ENCODE peak calls at places on chromosome 13, in five cellular contexts. R, E, U, K and J are unnamed samples.

GRCh38 chr13:41502676-41503075 is 45.3 kb downstream of the RGCC start:
- DNase-seq in R (no peak), E (no peak), U (peak), K (no peak), J (no peak)

GRCh38 chr13:43933378-43933777 is 53.7 kb downstream of the LACC1 start:
- DNase-seq in R (no peak), E (no peak), U (no peak), K (no peak), J (no peak)

GRCh38 chr13:110393761-110394160 is 86.7 kb downstream of the COL4A2 start:
- DNase-seq in R (no peak), E (no peak), U (no peak), K (no peak), J (no peak)

GRCh38 chr13:26021516-26021915 is 30.3 kb downstream of the SHISA2 start:
- DNase-seq in R (no peak), E (no peak), U (no peak), K (no peak), J (no peak)

GRCh38 chr13:43360911-43361605 is 337.7 kb downstream of the DNAJC15 start:
- DNase-seq in R (no peak), E (no peak), U (no peak), K (no peak), J (no peak)

GRCh38 chr13:42968906-42969305 is 23.1 kb downstream of the EPSTI1 start:
- DNase-seq in R (no peak), E (no peak), U (no peak), K (peak), J (no peak)

GRCh38 chr13:19993024-19993423 is 34.5 kb downstream of the ZMYM2 start:
- DNase-seq in R (no peak), E (no peak), U (no peak), K (no peak), J (no peak)

GRCh38 chr13:102873653-102874052 is 27.8 kb downstream of the ERCC5 start:
- DNase-seq in R (no peak), E (no peak), U (no peak), K (no peak), J (no peak)

GRCh38 chr13:48707405-48707804 is 53.7 kb downstream of the CYSLTR2 start:
- DNase-seq in R (no peak), E (no peak), U (peak), K (no peak), J (no peak)

GRCh38 chr13:50081106-50081898 is 66.1 kb downstream of the KCNRG start:
- DNase-seq in R (peak), E (no peak), U (peak), K (no peak), J (peak)

GRCh38 chr13:71702253-71702652 is 164.8 kb downstream of the DACH1 start:
- DNase-seq in R (no peak), E (no peak), U (no peak), K (no peak), J (no peak)

GRCh38 chr13:25114220-25114619 is 18.3 kb downstream of the PABPC3 start:
- DNase-seq in R (peak), E (peak), U (peak), K (peak), J (peak)

GRCh38 chr13:55432814-55433213 is 1707.9 kb upstream of the PRR20A start:
- DNase-seq in R (no peak), E (no peak), U (no peak), K (no peak), J (no peak)

GRCh38 chr13:91280806-91281205 is 66.7 kb upstream of the MIR17HG start:
- DNase-seq in R (no peak), E (no peak), U (no peak), K (no peak), J (no peak)

GRCh38 chr13:105804561-105805190 is 730.8 kb downstream of the EFNB2 start:
- DNase-seq in R (no peak), E (no peak), U (no peak), K (no peak), J (no peak)

GRCh38 chr13:33263484-33263883 is 22.1 kb downstream of the STARD13 start:
- DNase-seq in R (no peak), E (no peak), U (no peak), K (no peak), J (no peak)

GRCh38 chr13:31444266-31444862 is 244.6 kb downstream of the B3GLCT start:
- DNase-seq in R (no peak), E (no peak), U (no peak), K (no peak), J (no peak)

GRCh38 chr13:101988140-101988539 is 413.7 kb downstream of the FGF14 start:
- DNase-seq in R (peak), E (no peak), U (no peak), K (no peak), J (no peak)

GRCh38 chr13:106916329-106916728 is 348.4 kb upstream of the ARGLU1 start:
- DNase-seq in R (no peak), E (no peak), U (no peak), K (no peak), J (no peak)

GRCh38 chr13:24742294-24742693 is 21.7 kb upstream of the RNF17 start:
- DNase-seq in R (peak), E (no peak), U (no peak), K (no peak), J (no peak)

GRCh38 chr13:46071590-46072249 is 19.2 kb upstream of the ZC3H13 start:
- DNase-seq in R (no peak), E (no peak), U (no peak), K (no peak), J (no peak)

GRCh38 chr13:66543780-66544179 is 686.4 kb downstream of the PCDH9 start:
- DNase-seq in R (no peak), E (no peak), U (no peak), K (no peak), J (no peak)

GRCh38 chr13:107373551-107373950 is 805.6 kb upstream of the ARGLU1 start:
- DNase-seq in R (no peak), E (no peak), U (no peak), K (no peak), J (no peak)

GRCh38 chr13:111249637-111250360 is 70.6 kb upstream of the TEX29 start:
- DNase-seq in R (no peak), E (no peak), U (no peak), K (no peak), J (no peak)

GRCh38 chr13:44854264-44855060 is 134.8 kb downstream of the NUFIP1 start:
- DNase-seq in R (no peak), E (no peak), U (no peak), K (no peak), J (no peak)

GRCh38 chr13:114110091-114110829 is 22.2 kb downstream of the RASA3 start:
- DNase-seq in R (no peak), E (no peak), U (peak), K (peak), J (peak)

GRCh38 chr13:66210677-66211076 is 1019.5 kb downstream of the PCDH9 start:
- DNase-seq in R (no peak), E (no peak), U (no peak), K (no peak), J (no peak)

GRCh38 chr13:65454403-65454802 is 1775.7 kb downstream of the PCDH9 start:
- DNase-seq in R (no peak), E (no peak), U (no peak), K (no peak), J (no peak)

GRCh38 chr13:94617389-94618000 is 15.8 kb downstream of the GPR180 start:
- DNase-seq in R (no peak), E (no peak), U (peak), K (no peak), J (peak)

GRCh38 chr13:32047796-32048195 is 16.2 kb downstream of the FRY start:
- DNase-seq in R (no peak), E (no peak), U (no peak), K (no peak), J (no peak)

GRCh38 chr13:23461544-23461943 is 28.0 kb upstream of the SACS start:
- DNase-seq in R (no peak), E (no peak), U (no peak), K (no peak), J (no peak)

GRCh38 chr13:99967884-99968520 is 3.6 kb downstream of the ZIC5 start:
- DNase-seq in R (no peak), E (no peak), U (no peak), K (no peak), J (no peak)

GRCh38 chr13:55000043-55000442 is 1971.4 kb downstream of the OLFM4 start:
- DNase-seq in R (no peak), E (no peak), U (no peak), K (no peak), J (no peak)

GRCh38 chr13:30340367-30341184 is 33.2 kb upstream of the KATNAL1 start:
- DNase-seq in R (no peak), E (no peak), U (no peak), K (no peak), J (no peak)